ENCODE peak calls at places on chromosomes 6 and 20, in four cellular contexts. A is retina, T is PC-3, X is AML-193. Y is an unnamed sample.

GRCh38 chr6:111750753-111751684 is 122.2 kb downstream of the FYN start:
- DNase-seq in A (no peak), T (no peak), X (no peak), Y (no peak)

GRCh38 chr6:168559574-168560098 is 118.7 kb downstream of the SMOC2 start:
- DNase-seq in A (no peak), T (no peak), X (no peak), Y (no peak)

GRCh38 chr6:340181-340955 is 48.1 kb downstream of the DUSP22 start:
- DNase-seq in A (no peak), T (no peak), X (no peak), Y (no peak)

GRCh38 chr6:1686117-1687098 is 76.7 kb downstream of the FOXC1 start:
- DNase-seq in A (no peak), T (peak), X (no peak), Y (peak)

GRCh38 chr6:126039284-126039683 is 52.9 kb downstream of the TRMT11 start:
- DNase-seq in A (no peak), T (peak), X (no peak), Y (no peak)

GRCh38 chr20:725491-725890 is 42.8 kb downstream of the SLC52A3 start:
- DNase-seq in A (no peak), T (no peak), X (no peak), Y (no peak)

GRCh38 chr6:33416386-33417126 is 1.4 kb downstream of the CUTA start:
- DNase-seq in A (no peak), T (no peak), X (no peak), Y (no peak)

GRCh38 chr20:20210327-20210726 is 157.6 kb upstream of the INSM1 start:
- DNase-seq in A (no peak), T (no peak), X (no peak), Y (no peak)

GRCh38 chr6:167145468-167145867 is 12.3 kb downstream of the GPR31 start:
- DNase-seq in A (no peak), T (no peak), X (no peak), Y (no peak)

GRCh38 chr6:14255916-14256315 is 138.3 kb downstream of the CD83 start:
- DNase-seq in A (no peak), T (no peak), X (no peak), Y (no peak)

GRCh38 chr6:130788954-130789353 is 38.3 kb upstream of the SMLR1 start:
- DNase-seq in A (no peak), T (no peak), X (no peak), Y (no peak)

GRCh38 chr6:145882121-145882531 is 67.5 kb upstream of the FBXO30 start:
- DNase-seq in A (no peak), T (peak), X (no peak), Y (no peak)

GRCh38 chr6:44621846-44622245 is 234.3 kb downstream of the CDC5L start:
- DNase-seq in A (no peak), T (no peak), X (no peak), Y (no peak)

GRCh38 chr20:48052492-48052870 is 267.2 kb upstream of the SULF2 start:
- DNase-seq in A (no peak), T (peak), X (no peak), Y (peak)

GRCh38 chr20:3687655-3688054 is 5.8 kb upstream of the ADAM33 start:
- DNase-seq in A (no peak), T (peak), X (no peak), Y (no peak)

GRCh38 chr20:33551778-33552177 is 61.9 kb downstream of the CBFA2T2 start:
- DNase-seq in A (no peak), T (no peak), X (no peak), Y (no peak)

GRCh38 chr6:41684311-41685182 is 46.3 kb downstream of the MDFI start:
- DNase-seq in A (no peak), T (no peak), X (no peak), Y (no peak)

GRCh38 chr20:48314925-48315592 is 512.7 kb downstream of the PREX1 start:
- DNase-seq in A (no peak), T (no peak), X (no peak), Y (no peak)

GRCh38 chr6:136568129-136568528 is 17.9 kb upstream of the MAP7 start:
- DNase-seq in A (no peak), T (no peak), X (no peak), Y (no peak)

GRCh38 chr20:58135441-58136170 is 92.8 kb downstream of the ANKRD60 start:
- DNase-seq in A (no peak), T (peak), X (no peak), Y (no peak)

GRCh38 chr20:61953789-61954125 is 111.9 kb downstream of the TAF4 start:
- DNase-seq in A (no peak), T (no peak), X (no peak), Y (peak)

GRCh38 chr6:28134716-28135115 is 7.0 kb upstream of the ZKSCAN8 start:
- DNase-seq in A (no peak), T (no peak), X (peak), Y (no peak)

GRCh38 chr6:17907467-17908229 is 79.8 kb downstream of the KIF13A start:
- DNase-seq in A (no peak), T (peak), X (peak), Y (no peak)

GRCh38 chr20:19094959-19095541 is 117.4 kb upstream of the SLC24A3 start:
- DNase-seq in A (no peak), T (peak), X (no peak), Y (no peak)

GRCh38 chr6:156862711-156863110 is 85.5 kb downstream of the ARID1B start:
- DNase-seq in A (no peak), T (no peak), X (no peak), Y (no peak)

GRCh38 chr6:2959909-2960719 is 11.3 kb downstream of the SERPINB6 start:
- DNase-seq in A (no peak), T (peak), X (no peak), Y (no peak)

GRCh38 chr6:13030421-13030820 is 297.9 kb downstream of the TBC1D7 start:
- DNase-seq in A (no peak), T (no peak), X (no peak), Y (no peak)

GRCh38 chr20:36866164-36866563 is 9.8 kb upstream of the TLDC2 start:
- DNase-seq in A (no peak), T (no peak), X (no peak), Y (no peak)

GRCh38 chr20:21090112-21090737 is 15.9 kb downstream of the LINC00237 start:
- DNase-seq in A (no peak), T (no peak), X (no peak), Y (no peak)

GRCh38 chr6:165883851-165884640 is 221.0 kb upstream of the PDE10A start:
- DNase-seq in A (no peak), T (peak), X (no peak), Y (no peak)

GRCh38 chr20:50575869-50576720 is 65.9 kb downstream of the PTPN1 start:
- DNase-seq in A (peak), T (peak), X (peak), Y (peak)

GRCh38 chr20:4014031-4014474 is 1.3 kb downstream of the RNF24 start:
- DNase-seq in A (peak), T (peak), X (peak), Y (peak)

GRCh38 chr20:44258226-44258890 is 11.2 kb downstream of the GDAP1L1 start:
- DNase-seq in A (no peak), T (no peak), X (no peak), Y (no peak)

GRCh38 chr6:14518515-14519217 is 401.1 kb downstream of the CD83 start:
- DNase-seq in A (no peak), T (no peak), X (no peak), Y (no peak)